ENCODE peak calls at places on chromosomes 3 and 15, in eight cellular contexts. One of them, this sample, is unnamed.

GRCh38 chr15:81001180-81002003 is 669 bp downstream of the TLNRD1 start:
- DNase-seq in prostate gland: peak; percentile 36
- DNase-seq in sigmoid colon: peak; percentile 79
- DNase-seq in ovary: peak; percentile 52
- DNase-seq in tibial nerve: peak; percentile 43
- DNase-seq in lower leg skin: peak; percentile 55
- DNase-seq in heart left ventricle: peak; percentile 75
- DNase-seq in Peyer's patch: peak; percentile 76
- DNase-seq in this sample: peak; percentile 66

GRCh38 chr3:154956815-154957214 is 123.3 kb upstream of the MME start:
- DNase-seq in prostate gland: no peak
- DNase-seq in sigmoid colon: no peak
- DNase-seq in ovary: no peak
- DNase-seq in tibial nerve: no peak
- DNase-seq in lower leg skin: no peak
- DNase-seq in heart left ventricle: no peak
- DNase-seq in Peyer's patch: no peak
- DNase-seq in this sample: no peak

GRCh38 chr3:123333401-123333800 is 115.5 kb downstream of the ADCY5 start:
- DNase-seq in prostate gland: no peak
- DNase-seq in sigmoid colon: peak; percentile 55
- DNase-seq in ovary: no peak
- DNase-seq in tibial nerve: no peak
- DNase-seq in lower leg skin: no peak
- DNase-seq in heart left ventricle: peak; percentile 32
- DNase-seq in Peyer's patch: no peak
- DNase-seq in this sample: no peak

GRCh38 chr15:71149645-71150557 is 34.6 kb downstream of the THSD4 start:
- DNase-seq in prostate gland: peak; percentile 65
- DNase-seq in sigmoid colon: no peak
- DNase-seq in ovary: no peak
- DNase-seq in tibial nerve: no peak
- DNase-seq in lower leg skin: no peak
- DNase-seq in heart left ventricle: peak; percentile 79
- DNase-seq in Peyer's patch: no peak
- DNase-seq in this sample: no peak

GRCh38 chr3:129528589-129529100 is at the start of gene RHO:
- DNase-seq in prostate gland: no peak
- DNase-seq in sigmoid colon: no peak
- DNase-seq in ovary: no peak
- DNase-seq in tibial nerve: no peak
- DNase-seq in lower leg skin: no peak
- DNase-seq in heart left ventricle: no peak
- DNase-seq in Peyer's patch: no peak
- DNase-seq in this sample: no peak

GRCh38 chr3:48952510-48953118 is 34.0 kb downstream of the ARIH2 start:
- DNase-seq in prostate gland: peak; percentile 42
- DNase-seq in sigmoid colon: no peak
- DNase-seq in ovary: no peak
- DNase-seq in tibial nerve: no peak
- DNase-seq in lower leg skin: no peak
- DNase-seq in heart left ventricle: no peak
- DNase-seq in Peyer's patch: peak; percentile 82
- DNase-seq in this sample: peak; percentile 68

GRCh38 chr3:122167630-122168029 is 15.8 kb upstream of the CASR start:
- DNase-seq in prostate gland: no peak
- DNase-seq in sigmoid colon: no peak
- DNase-seq in ovary: no peak
- DNase-seq in tibial nerve: no peak
- DNase-seq in lower leg skin: no peak
- DNase-seq in heart left ventricle: no peak
- DNase-seq in Peyer's patch: no peak
- DNase-seq in this sample: no peak

GRCh38 chr3:144737281-144737680 is 765.7 kb downstream of the DIPK2A start:
- DNase-seq in prostate gland: no peak
- DNase-seq in sigmoid colon: no peak
- DNase-seq in ovary: no peak
- DNase-seq in tibial nerve: no peak
- DNase-seq in lower leg skin: no peak
- DNase-seq in heart left ventricle: no peak
- DNase-seq in Peyer's patch: no peak
- DNase-seq in this sample: no peak

GRCh38 chr3:15768421-15769255 is 29.1 kb downstream of the ANKRD28 start:
- DNase-seq in prostate gland: no peak
- DNase-seq in sigmoid colon: no peak
- DNase-seq in ovary: peak; percentile 25
- DNase-seq in tibial nerve: no peak
- DNase-seq in lower leg skin: no peak
- DNase-seq in heart left ventricle: no peak
- DNase-seq in Peyer's patch: no peak
- DNase-seq in this sample: peak; percentile 15

GRCh38 chr15:78209646-78210348 is 24.6 kb downstream of the ACSBG1 start:
- DNase-seq in prostate gland: peak; percentile 91
- DNase-seq in sigmoid colon: peak; percentile 92
- DNase-seq in ovary: no peak
- DNase-seq in tibial nerve: no peak
- DNase-seq in lower leg skin: peak; percentile 23
- DNase-seq in heart left ventricle: no peak
- DNase-seq in Peyer's patch: peak; percentile 56
- DNase-seq in this sample: no peak

GRCh38 chr15:78212008-78212407 is 22.4 kb downstream of the ACSBG1 start:
- DNase-seq in prostate gland: no peak
- DNase-seq in sigmoid colon: no peak
- DNase-seq in ovary: no peak
- DNase-seq in tibial nerve: no peak
- DNase-seq in lower leg skin: no peak
- DNase-seq in heart left ventricle: no peak
- DNase-seq in Peyer's patch: peak; percentile 40
- DNase-seq in this sample: no peak

GRCh38 chr15:78210349-78210717 is 24.0 kb downstream of the ACSBG1 start:
- DNase-seq in prostate gland: no peak
- DNase-seq in sigmoid colon: no peak
- DNase-seq in ovary: no peak
- DNase-seq in tibial nerve: no peak
- DNase-seq in lower leg skin: peak; percentile 11
- DNase-seq in heart left ventricle: no peak
- DNase-seq in Peyer's patch: peak; percentile 27
- DNase-seq in this sample: no peak

GRCh38 chr15:78212546-78213424 is 21.6 kb downstream of the ACSBG1 start:
- DNase-seq in prostate gland: peak; percentile 67
- DNase-seq in sigmoid colon: peak; percentile 88
- DNase-seq in ovary: no peak
- DNase-seq in tibial nerve: no peak
- DNase-seq in lower leg skin: peak; percentile 54
- DNase-seq in heart left ventricle: peak; percentile 79
- DNase-seq in Peyer's patch: peak; percentile 90
- DNase-seq in this sample: peak; percentile 52

DNA sequence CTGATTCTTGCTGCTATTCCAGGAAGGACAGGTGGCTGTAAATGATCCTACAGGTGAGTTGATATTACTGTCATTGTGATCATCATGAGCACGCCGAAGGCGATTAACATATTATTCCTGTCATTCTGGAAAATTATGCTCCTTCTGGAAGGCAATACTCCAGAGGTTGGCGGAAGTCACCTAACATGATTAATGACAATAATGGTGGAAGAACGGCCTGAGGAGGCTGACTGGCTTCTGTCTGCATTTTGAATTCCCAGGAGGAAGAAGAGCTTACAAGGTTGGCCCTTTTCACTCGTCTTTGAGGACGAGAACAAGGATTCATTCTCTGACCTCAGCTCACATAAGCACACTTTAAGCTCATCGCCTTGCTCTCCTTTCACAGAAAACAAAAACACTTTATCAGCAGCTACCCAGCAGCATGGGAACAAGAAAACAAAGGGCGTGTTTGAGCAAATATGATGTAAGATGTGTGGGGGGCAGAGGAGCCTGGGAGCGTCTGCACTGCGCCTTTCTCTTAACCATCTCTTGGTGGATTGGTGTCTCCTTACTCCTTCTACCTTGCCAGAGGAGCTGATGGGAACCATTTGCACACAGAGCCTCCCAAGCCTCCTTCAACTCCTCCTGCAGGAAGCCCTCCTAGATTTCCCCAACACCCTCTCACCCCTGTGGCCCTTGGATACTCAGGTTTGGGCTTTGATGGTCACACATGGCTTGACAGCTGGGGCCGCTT is 23.0 kb downstream of the ACSBG1 start:
- DNase-seq in prostate gland: no peak
- DNase-seq in sigmoid colon: no peak
- DNase-seq in ovary: no peak
- DNase-seq in tibial nerve: no peak
- DNase-seq in lower leg skin: no peak
- DNase-seq in heart left ventricle: no peak
- DNase-seq in Peyer's patch: peak; percentile 21
- DNase-seq in this sample: no peak
- TF ChIP-seq POLR2A in prostate gland: no peak
- TF ChIP-seq POLR2A in sigmoid colon: no peak
- TF ChIP-seq POLR2A in ovary: no peak
- TF ChIP-seq POLR2A in tibial nerve: no peak
- TF ChIP-seq POLR2A in lower leg skin: no peak
- TF ChIP-seq POLR2A in heart left ventricle: no peak
- TF ChIP-seq POLR2A in Peyer's patch: no peak
- TF ChIP-seq POLR2A in this sample: no peak

GRCh38 chr15:40564591-40565332 is at the start of gene CCDC32:
- DNase-seq in prostate gland: peak; percentile 99
- DNase-seq in sigmoid colon: peak; percentile 99
- DNase-seq in ovary: peak; percentile 94
- DNase-seq in tibial nerve: peak; percentile 95
- DNase-seq in lower leg skin: peak; percentile 99
- DNase-seq in heart left ventricle: peak; percentile 98
- DNase-seq in Peyer's patch: peak; percentile 99
- DNase-seq in this sample: peak; percentile 98
- TF ChIP-seq POLR2A in prostate gland: peak; percentile 91
- TF ChIP-seq POLR2A in sigmoid colon: peak; percentile 62
- TF ChIP-seq POLR2A in ovary: peak; percentile 81
- TF ChIP-seq POLR2A in tibial nerve: peak; percentile 43
- TF ChIP-seq POLR2A in lower leg skin: no peak
- TF ChIP-seq POLR2A in heart left ventricle: no peak
- TF ChIP-seq POLR2A in Peyer's patch: peak; percentile 85
- TF ChIP-seq POLR2A in this sample: peak; percentile 95

GRCh38 chr3:31247063-31247447 is 285.7 kb upstream of the STT3B start:
- DNase-seq in prostate gland: no peak
- DNase-seq in sigmoid colon: no peak
- DNase-seq in ovary: no peak
- DNase-seq in tibial nerve: no peak
- DNase-seq in lower leg skin: no peak
- DNase-seq in heart left ventricle: no peak
- DNase-seq in Peyer's patch: no peak
- DNase-seq in this sample: no peak

GRCh38 chr3:31242561-31242960 is 290.2 kb upstream of the STT3B start:
- DNase-seq in prostate gland: no peak
- DNase-seq in sigmoid colon: no peak
- DNase-seq in ovary: no peak
- DNase-seq in tibial nerve: no peak
- DNase-seq in lower leg skin: no peak
- DNase-seq in heart left ventricle: no peak
- DNase-seq in Peyer's patch: no peak
- DNase-seq in this sample: no peak

GRCh38 chr3:31246293-31247062 is 286.2 kb upstream of the STT3B start:
- DNase-seq in prostate gland: no peak
- DNase-seq in sigmoid colon: no peak
- DNase-seq in ovary: no peak
- DNase-seq in tibial nerve: no peak
- DNase-seq in lower leg skin: no peak
- DNase-seq in heart left ventricle: no peak
- DNase-seq in Peyer's patch: no peak
- DNase-seq in this sample: no peak

GRCh38 chr3:31247850-31248618 is 284.7 kb upstream of the STT3B start:
- DNase-seq in prostate gland: peak; percentile 81
- DNase-seq in sigmoid colon: no peak
- DNase-seq in ovary: no peak
- DNase-seq in tibial nerve: no peak
- DNase-seq in lower leg skin: no peak
- DNase-seq in heart left ventricle: no peak
- DNase-seq in Peyer's patch: no peak
- DNase-seq in this sample: no peak

DNA sequence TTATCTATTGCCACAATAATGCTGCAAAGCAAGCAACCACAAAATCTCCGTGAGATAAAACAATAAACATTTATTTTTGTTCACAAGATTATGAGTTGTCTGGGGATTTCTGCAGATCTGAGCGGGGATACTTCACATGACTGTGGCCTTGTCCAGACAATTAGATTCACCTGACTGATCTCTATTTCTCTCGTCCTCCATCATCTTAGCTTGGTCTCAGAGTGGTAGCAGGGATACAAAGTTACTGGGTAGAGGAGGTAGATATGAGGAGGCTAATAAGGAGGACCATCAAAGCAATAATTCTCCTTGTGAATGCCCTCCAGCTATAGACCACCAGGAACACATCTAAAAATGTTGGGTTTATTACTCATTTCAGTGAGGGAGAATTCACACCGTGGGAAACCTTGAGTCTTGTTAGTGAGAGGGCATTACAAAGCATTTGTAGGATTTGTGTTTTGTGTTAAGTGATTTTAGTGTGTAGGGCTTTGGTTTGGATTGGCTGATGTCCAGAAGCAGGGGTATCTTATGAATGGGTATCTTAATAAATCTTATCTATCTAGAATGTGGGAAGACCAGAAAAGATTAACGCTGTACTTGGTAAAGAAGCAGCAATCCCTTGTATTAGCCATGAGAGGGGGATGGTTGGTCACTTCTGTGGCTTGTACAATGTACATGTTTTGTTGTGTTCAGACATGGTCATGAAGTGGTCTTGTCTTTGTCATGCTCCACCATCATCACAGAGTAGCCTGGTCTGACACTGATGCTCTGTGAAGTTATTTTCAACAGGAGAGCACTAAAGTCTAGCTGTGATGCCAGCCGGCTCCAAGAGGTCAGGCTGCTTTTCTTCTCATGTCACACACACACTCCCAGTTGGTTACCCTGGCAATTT is 287.6 kb upstream of the STT3B start:
- DNase-seq in prostate gland: no peak
- DNase-seq in sigmoid colon: no peak
- DNase-seq in ovary: no peak
- DNase-seq in tibial nerve: no peak
- DNase-seq in lower leg skin: no peak
- DNase-seq in heart left ventricle: no peak
- DNase-seq in Peyer's patch: no peak
- DNase-seq in this sample: no peak
- TF ChIP-seq POLR2A in prostate gland: no peak
- TF ChIP-seq POLR2A in sigmoid colon: no peak
- TF ChIP-seq POLR2A in ovary: no peak
- TF ChIP-seq POLR2A in tibial nerve: no peak
- TF ChIP-seq POLR2A in lower leg skin: no peak
- TF ChIP-seq POLR2A in heart left ventricle: no peak
- TF ChIP-seq POLR2A in Peyer's patch: no peak
- TF ChIP-seq POLR2A in this sample: no peak

DNA sequence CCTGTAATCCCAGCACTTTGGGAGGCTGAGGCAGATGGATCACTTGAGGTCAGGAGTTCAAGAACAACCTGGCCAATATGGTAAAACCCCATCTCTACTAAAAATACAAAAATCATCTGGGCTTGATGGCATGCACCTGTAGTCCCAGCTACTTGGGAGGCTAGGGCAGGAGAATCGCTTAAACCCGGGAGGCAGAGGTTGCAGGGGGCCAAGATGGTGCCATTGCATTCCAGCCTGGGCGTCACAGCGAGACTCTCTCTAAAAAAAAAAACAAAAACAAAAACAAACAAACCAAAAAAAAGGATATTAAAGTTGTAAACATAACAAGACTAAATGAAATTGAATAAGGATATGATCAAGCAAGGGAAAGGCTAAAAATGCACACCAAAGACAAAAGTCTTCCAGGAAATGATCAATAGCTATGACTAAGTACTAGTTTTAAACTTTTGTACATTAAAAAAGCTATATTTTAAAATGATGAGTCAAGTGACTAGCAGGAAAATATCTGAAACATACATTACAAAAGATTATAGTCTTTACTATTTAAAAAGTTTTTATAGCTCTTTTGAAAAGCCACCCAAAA is 28.6 kb downstream of the KLHL6 start:
- DNase-seq in prostate gland: no peak
- DNase-seq in sigmoid colon: no peak
- DNase-seq in ovary: no peak
- DNase-seq in tibial nerve: no peak
- DNase-seq in lower leg skin: no peak
- DNase-seq in heart left ventricle: no peak
- DNase-seq in Peyer's patch: peak; percentile 10
- DNase-seq in this sample: no peak
- TF ChIP-seq POLR2A in prostate gland: no peak
- TF ChIP-seq POLR2A in sigmoid colon: no peak
- TF ChIP-seq POLR2A in ovary: no peak
- TF ChIP-seq POLR2A in tibial nerve: no peak
- TF ChIP-seq POLR2A in lower leg skin: no peak
- TF ChIP-seq POLR2A in heart left ventricle: no peak
- TF ChIP-seq POLR2A in Peyer's patch: no peak
- TF ChIP-seq POLR2A in this sample: no peak